ENCODE peak calls at places on chromosomes 2 and 18, in four cellular contexts. Y is GM23248, O is sigmoid colon, E is heart right ventricle. B is an unnamed sample. For H3K27me3 and H3K4me1, the result is how much of the 10 kb centered on the place peaks cover.

GRCh38 chr2:120740765-120741513 is 5.3 kb downstream of the GLI2 start:
- DNase-seq in Y (no peak), O (no peak), E (no peak), B (peak)

GRCh38 chr2:144835634-144836351 is 315.9 kb upstream of the ZEB2 start:
- DNase-seq in Y (peak), O (no peak), E (no peak), B (no peak)

GRCh38 chr2:163571423-163572102 is 164.2 kb downstream of the FIGN start:
- DNase-seq in Y (no peak), O (no peak), E (no peak), B (no peak)

GRCh38 chr2:67065046-67065445 is 332.1 kb upstream of the ETAA1 start:
- DNase-seq in Y (peak), O (peak), E (no peak), B (no peak)

GRCh38 chr2:208112969-208113368 is 11.4 kb downstream of the CRYGD start:
- DNase-seq in Y (no peak), O (no peak), E (no peak), B (no peak)

GRCh38 chr18:73232933-73233332 is 365.1 kb upstream of the NETO1 start:
- DNase-seq in Y (no peak), O (no peak), E (no peak), B (no peak)

GRCh38 chr2:5914831-5915611 is 222.8 kb downstream of the SOX11 start:
- DNase-seq in Y (peak), O (no peak), E (peak), B (no peak)

GRCh38 chr2:187614756-187615155 is 60.5 kb upstream of the TFPI start:
- DNase-seq in Y (peak), O (no peak), E (no peak), B (no peak)

GRCh38 chr2:138708682-138709241 is 71.4 kb downstream of the NXPH2 start:
- DNase-seq in Y (peak), O (no peak), E (no peak), B (no peak)

GRCh38 chr18:36934884-36935283 is 106.0 kb downstream of the KIAA1328 start:
- DNase-seq in Y (peak), O (no peak), E (no peak), B (no peak)

GRCh38 chr2:232329716-232330067 is 48.9 kb upstream of the ALPP start:
- DNase-seq in Y (no peak), O (no peak), E (no peak), B (no peak)

GRCh38 chr2:216583157-216583556 is 50.1 kb upstream of the IGFBP2 start:
- DNase-seq in Y (peak), O (no peak), E (no peak), B (no peak)

GRCh38 chr2:61670591-61671503 is 132.7 kb upstream of the XPO1 start:
- DNase-seq in Y (peak), O (peak), E (peak), B (no peak)

GRCh38 chr18:27599202-27599829 is 414.2 kb upstream of the CHST9 start:
- DNase-seq in Y (peak), O (no peak), E (peak), B (no peak)

DNA sequence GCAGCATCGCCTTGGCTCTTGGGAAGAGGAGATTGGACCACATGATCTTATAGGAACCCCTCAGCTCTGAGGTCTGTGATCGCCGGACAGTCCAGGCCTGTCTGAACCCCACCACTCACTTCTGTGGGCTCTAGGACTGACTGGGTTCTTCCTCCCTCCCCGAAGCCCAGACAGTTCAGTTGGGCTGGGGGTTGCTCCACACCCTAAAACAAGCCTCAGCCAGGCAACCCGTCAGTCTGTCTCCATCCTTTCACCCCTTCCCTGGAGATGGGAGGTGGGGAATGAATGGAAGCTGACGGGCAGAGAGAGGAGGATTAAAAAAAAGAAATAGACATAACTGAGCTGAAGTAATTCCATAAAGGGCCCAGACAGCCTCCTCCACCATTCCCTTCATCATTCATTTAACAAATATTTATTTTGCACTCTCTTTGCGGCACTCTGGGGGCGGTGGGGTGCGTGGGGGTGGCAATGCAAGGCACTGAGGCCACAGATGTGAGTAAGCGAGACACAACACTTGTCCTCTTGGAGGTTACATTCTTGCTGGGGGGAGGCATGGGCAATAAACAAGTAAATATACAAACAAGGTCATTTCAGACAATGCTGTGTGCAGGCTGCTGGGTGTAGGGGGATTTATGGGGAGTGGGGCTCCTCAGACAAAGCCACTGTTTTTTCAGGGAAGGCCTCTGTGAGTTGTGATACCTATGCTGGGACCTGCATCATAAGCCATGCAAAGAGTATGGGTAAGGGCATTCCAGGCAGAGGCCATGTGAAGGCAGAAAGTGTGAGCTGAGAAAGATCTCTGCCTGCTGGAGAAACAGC is 12.9 kb downstream of the WNT10A start:
- DNase-seq in Y (no peak), O (no peak), E (no peak), B (no peak)
- H3K27me3 ChIP-seq in Y (under half), O (half or more), E (under half), B (under half)

GRCh38 chr2:191029280-191029908 is 15.4 kb upstream of the STAT1 start:
- DNase-seq in Y (no peak), O (no peak), E (no peak), B (no peak)
- H3K4me1 ChIP-seq in Y (under half), O (under half), E (under half), B (under half)

GRCh38 chr2:9206991-9207640 is 504 bp downstream of the ASAP2 start:
- DNase-seq in Y (peak), O (no peak), E (no peak), B (no peak)

GRCh38 chr2:9210030-9210429 is 3.4 kb downstream of the ASAP2 start:
- DNase-seq in Y (no peak), O (no peak), E (no peak), B (no peak)

GRCh38 chr2:9205481-9205880 is 1.1 kb upstream of the ASAP2 start:
- DNase-seq in Y (no peak), O (no peak), E (no peak), B (no peak)

GRCh38 chr2:9205963-9206948 is at the start of gene ASAP2:
- DNase-seq in Y (peak), O (peak), E (peak), B (peak)

GRCh38 chr2:9207641-9208301 is 1.2 kb downstream of the ASAP2 start:
- DNase-seq in Y (peak), O (no peak), E (no peak), B (peak)
- H3K4me3 ChIP-seq in Y (peak), O (peak), E (peak), B (peak)

GRCh38 chr2:72141032-72141645 is 6.5 kb downstream of the CYP26B1 start:
- DNase-seq in Y (no peak), O (no peak), E (peak), B (no peak)
- H3K27me3 ChIP-seq in Y (under half), O (under half), E (under half), B (under half)

GRCh38 chr2:109612991-109613921 is 510 bp downstream of the SEPTIN10 start:
- DNase-seq in Y (peak), O (peak), E (peak), B (peak)

GRCh38 chr2:109614715-109615636 is 812 bp downstream of the SOWAHC start:
- DNase-seq in Y (peak), O (peak), E (peak), B (peak)

GRCh38 chr2:109613922-109614714 is at the start of the genes SEPTIN10 and SOWAHC:
- DNase-seq in Y (peak), O (peak), E (peak), B (peak)

GRCh38 chr2:109609352-109610024 is 4.3 kb downstream of the SEPTIN10 start:
- DNase-seq in Y (peak), O (no peak), E (no peak), B (no peak)

DNA sequence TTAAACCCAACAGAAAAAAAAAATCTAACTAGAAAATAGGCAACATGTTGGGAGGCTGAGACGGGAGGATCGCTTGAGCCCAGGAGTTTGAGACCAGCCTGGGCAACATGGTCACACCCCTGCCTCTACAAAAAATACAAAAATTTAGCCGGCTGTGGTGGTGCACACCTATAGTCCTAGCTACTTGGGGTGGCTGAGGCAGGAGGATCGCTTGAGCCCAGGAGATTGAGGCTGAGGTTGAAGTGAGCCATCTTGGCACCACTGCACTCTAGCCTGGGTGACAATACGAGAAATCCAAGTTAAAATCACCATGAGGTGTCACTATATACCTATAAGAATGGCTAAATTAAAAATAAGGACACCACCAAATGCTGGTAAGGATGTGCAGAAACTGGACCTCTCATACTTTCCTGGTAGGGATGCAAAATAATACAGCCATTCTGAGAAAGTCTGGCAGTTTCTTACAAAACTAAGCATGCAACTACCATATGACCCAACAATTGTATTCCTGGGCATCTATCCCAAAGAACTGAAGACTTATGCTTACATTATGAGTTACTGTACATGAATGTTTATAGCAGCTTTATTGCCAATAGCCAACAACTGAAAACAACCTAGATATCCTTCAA is 2.2 kb downstream of the SEPTIN10 start:
- DNase-seq in Y (peak), O (no peak), E (no peak), B (no peak)
- H3K4me1 ChIP-seq in Y (half or more), O (half or more), E (half or more), B (under half)

GRCh38 chr2:63048367-63049171 is 2.1 kb upstream of the OTX1 start:
- DNase-seq in Y (no peak), O (no peak), E (no peak), B (no peak)

GRCh38 chr2:63049291-63050185 is 1.1 kb upstream of the OTX1 start:
- DNase-seq in Y (peak), O (no peak), E (no peak), B (no peak)

GRCh38 chr2:63044360-63045327 is 6.0 kb upstream of the OTX1 start:
- DNase-seq in Y (no peak), O (no peak), E (no peak), B (no peak)

GRCh38 chr2:63047534-63048281 is 2.9 kb upstream of the OTX1 start:
- DNase-seq in Y (no peak), O (peak), E (no peak), B (no peak)

DNA sequence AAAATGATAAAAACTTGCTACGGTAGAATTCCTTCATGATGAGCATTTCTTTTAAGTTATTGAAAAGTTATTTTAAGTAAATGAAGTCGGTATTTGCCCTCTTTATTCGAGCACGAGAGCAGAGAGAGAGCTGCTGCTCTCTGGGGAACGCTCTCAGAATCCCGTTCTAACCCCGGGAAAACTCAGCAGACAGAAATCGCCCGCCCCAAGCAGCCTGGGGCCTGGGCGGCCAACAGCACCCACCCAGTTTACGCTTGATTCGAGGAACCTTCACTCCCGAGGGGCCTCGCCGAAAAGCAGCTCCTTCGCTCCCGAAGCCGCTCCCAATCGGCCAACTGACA is 3.5 kb upstream of the OTX1 start:
- DNase-seq in Y (no peak), O (no peak), E (no peak), B (no peak)
- H3K4me3 ChIP-seq in Y (no peak), O (no peak), E (no peak), B (no peak)